ENCODE peak calls at places on chromosomes 2 and 18, in six cellular contexts. E is fibroblast of lung; X is effector memory CD4-positive, alpha-beta T cell; M is adrenal gland; K is AG04450; Y is right lobe of liver. N is an unnamed sample.

GRCh38 chr2:100011272-100011711 is 131.1 kb downstream of the AFF3 start:
- DNase-seq in K (peak; percentile 90), M (no peak), Y (no peak), E (peak; percentile 100), X (no peak), N (no peak)

GRCh38 chr18:892316-892715 is 12.4 kb upstream of the ADCYAP1 start:
- DNase-seq in E (no peak), M (no peak), K (no peak), Y (no peak), X (no peak), N (no peak)

GRCh38 chr2:133635115-133635514 is 66.9 kb upstream of the NCKAP5 start:
- DNase-seq in Y (no peak), M (no peak), K (no peak), E (peak; percentile 25), X (no peak), N (no peak)

GRCh38 chr2:179049546-179050311 is at the start of gene CCDC141:
- DNase-seq in X (no peak), K (no peak), Y (no peak), E (no peak), M (peak; percentile 74), N (no peak)

GRCh38 chr2:23563673-23564617 is 179.0 kb downstream of the KLHL29 start:
- DNase-seq in X (no peak), Y (no peak), M (no peak), K (peak; percentile 58), E (peak; percentile 51), N (no peak)

GRCh38 chr2:17879913-17880274 is 1.4 kb downstream of the KCNS3 start:
- DNase-seq in Y (no peak), E (no peak), K (no peak), X (no peak), M (no peak), N (no peak)

GRCh38 chr18:63016270-63016669 is 300.9 kb downstream of the PHLPP1 start:
- DNase-seq in E (peak; percentile 43), X (peak; percentile 33), K (peak; percentile 15), Y (no peak), M (peak; percentile 79), N (no peak)

GRCh38 chr2:173300458-173300857 is 54.2 kb upstream of the CDCA7 start:
- DNase-seq in Y (no peak), K (no peak), M (no peak), X (no peak), E (no peak), N (no peak)

GRCh38 chr2:10992023-10992791 is 80.5 kb downstream of the KCNF1 start:
- DNase-seq in X (no peak), E (no peak), M (no peak), Y (no peak), K (no peak), N (no peak)

GRCh38 chr18:49048361-49048760 is 97.6 kb upstream of the SMAD7 start:
- DNase-seq in E (peak; percentile 68), Y (no peak), K (peak; percentile 58), M (no peak), X (no peak), N (no peak)

GRCh38 chr2:182101263-182101662 is 115.6 kb downstream of the PPP1R1C start:
- DNase-seq in E (no peak), Y (no peak), K (no peak), X (no peak), M (no peak), N (no peak)

GRCh38 chr2:182426082-182426914 is 538 bp downstream of the PDE1A start:
- DNase-seq in E (peak; percentile 19), X (no peak), M (no peak), Y (no peak), K (no peak), N (no peak)

GRCh38 chr2:122539311-122539710 is 783.9 kb downstream of the TSN start:
- DNase-seq in M (no peak), E (no peak), Y (no peak), X (no peak), K (no peak), N (no peak)
- H3K27ac ChIP-seq in M (no peak overlapping the region), E (no peak overlapping the region), Y (no peak overlapping the region), X (no peak overlapping the region), K (no peak overlapping the region), N (no peak overlapping the region)

GRCh38 chr18:11607897-11608296 is 1.5 kb upstream of the SLC35G4 start:
- DNase-seq in K (no peak), M (no peak), Y (no peak), X (no peak), E (no peak), N (no peak)
- H3K27ac ChIP-seq in K (no peak overlapping the region), M (no peak overlapping the region), Y (no peak overlapping the region), X (no peak overlapping the region), E (no peak overlapping the region), N (no peak overlapping the region)

GRCh38 chr2:189661957-189662321 is 680 bp downstream of the ASNSD1 start:
- DNase-seq in Y (no peak), M (no peak), X (no peak), K (no peak), E (no peak), N (no peak)
- H3K27ac ChIP-seq in Y (no peak overlapping the region), M (no peak overlapping the region), X (peak overlapping the region; percentile 95), K (peak overlapping the region; percentile 54), E (peak overlapping the region; percentile 78), N (peak overlapping the region; percentile 76)

GRCh38 chr2:62202019-62202722 is 6.3 kb downstream of the B3GNT2 start:
- DNase-seq in E (no peak), Y (no peak), K (no peak), M (peak; percentile 36), X (no peak), N (no peak)
- H3K27ac ChIP-seq in E (no peak overlapping the region), Y (no peak overlapping the region), K (no peak overlapping the region), M (no peak overlapping the region), X (no peak overlapping the region), N (no peak overlapping the region)